ENCODE peak calls at places on chromosomes 1 and 21, in six cellular contexts. W is aorta, H is HCT116, O is PC-3, E is left lung, B is psoas muscle. R is an unnamed sample.

GRCh38 chr1:216894499-216894898 is 171.3 kb upstream of the ESRRG start:
- DNase-seq in W (no peak), H (no peak), O (no peak), E (no peak), B (no peak), R (no peak)

GRCh38 chr1:2987773-2988172 is 33.5 kb upstream of the ACTRT2 start:
- DNase-seq in O (no peak), B (no peak), W (peak), E (peak), H (no peak), R (no peak)

GRCh38 chr1:23341829-23342697 is 2.0 kb downstream of the HNRNPR start:
- DNase-seq in W (no peak), B (no peak), H (no peak), O (no peak), E (no peak), R (no peak)

GRCh38 chr1:226677121-226678020 is 61.7 kb downstream of the ITPKB start:
- DNase-seq in W (no peak), B (peak), O (peak), H (no peak), E (no peak), R (peak)

GRCh38 chr1:171219751-171220385 is 28.4 kb upstream of the FMO1 start:
- DNase-seq in W (no peak), E (no peak), B (no peak), O (peak), H (no peak), R (no peak)

GRCh38 chr1:231313661-231314060 is 24.0 kb downstream of the EXOC8 start:
- DNase-seq in O (no peak), W (no peak), H (no peak), B (no peak), E (no peak), R (no peak)

GRCh38 chr1:214427871-214428277 is 123.5 kb downstream of the PTPN14 start:
- DNase-seq in E (no peak), W (no peak), O (peak), B (no peak), H (peak), R (peak)

GRCh38 chr1:36420409-36420808 is 22.7 kb upstream of the LSM10 start:
- DNase-seq in O (no peak), H (no peak), W (no peak), B (peak), E (no peak), R (no peak)

GRCh38 chr21:25735895-25736597 is 1.3 kb downstream of the GABPA start:
- DNase-seq in W (no peak), B (no peak), E (no peak), O (peak), H (no peak), R (peak)

GRCh38 chr1:185914089-185914488 is 179.9 kb downstream of the HMCN1 start:
- DNase-seq in H (no peak), O (no peak), B (no peak), W (no peak), E (no peak), R (no peak)

GRCh38 chr1:81978945-81979344 is 178.2 kb downstream of the ADGRL2 start:
- DNase-seq in E (no peak), W (no peak), H (no peak), B (no peak), O (no peak), R (no peak)

GRCh38 chr1:20223659-20224058 is 37.3 kb upstream of the PLA2G2C start:
- DNase-seq in H (no peak), E (no peak), B (no peak), O (no peak), W (no peak), R (no peak)

GRCh38 chr1:55050283-55050682 is 10.9 kb downstream of the PCSK9 start:
- DNase-seq in W (peak), O (no peak), E (no peak), B (no peak), H (no peak), R (no peak)

GRCh38 chr21:45276620-45277019 is 11.1 kb downstream of the POFUT2 start:
- DNase-seq in H (no peak), O (no peak), B (no peak), W (peak), E (peak), R (no peak)

GRCh38 chr1:73161418-73161817 is 879.1 kb upstream of the NEGR1 start:
- DNase-seq in O (no peak), B (no peak), W (no peak), E (no peak), H (no peak), R (no peak)

GRCh38 chr1:20485527-20486456 is at the start of gene CAMK2N1:
- DNase-seq in O (peak), W (peak), E (peak), H (no peak), B (peak), R (peak)

GRCh38 chr1:204979306-204979705 is 63.7 kb upstream of the CNTN2 start:
- DNase-seq in W (no peak), B (no peak), H (no peak), E (no peak), O (no peak), R (no peak)

GRCh38 chr1:10065760-10066159 is 33.0 kb downstream of the UBE4B start:
- DNase-seq in E (no peak), H (no peak), B (no peak), O (no peak), W (no peak), R (no peak)

GRCh38 chr1:42761567-42761966 is 5.3 kb downstream of the P3H1 start:
- DNase-seq in H (no peak), B (no peak), E (no peak), O (no peak), W (no peak), R (no peak)

GRCh38 chr21:46569071-46569470 is 35.8 kb downstream of the S100B start:
- DNase-seq in E (no peak), O (no peak), B (no peak), W (no peak), H (no peak), R (no peak)

GRCh38 chr1:50237081-50237480 is 128.4 kb downstream of the ELAVL4 start:
- DNase-seq in H (no peak), W (no peak), E (no peak), O (no peak), B (no peak), R (no peak)

GRCh38 chr1:63935553-63935952 is 161.7 kb downstream of the ROR1 start:
- DNase-seq in H (no peak), O (no peak), E (no peak), W (no peak), B (no peak), R (no peak)

DNA sequence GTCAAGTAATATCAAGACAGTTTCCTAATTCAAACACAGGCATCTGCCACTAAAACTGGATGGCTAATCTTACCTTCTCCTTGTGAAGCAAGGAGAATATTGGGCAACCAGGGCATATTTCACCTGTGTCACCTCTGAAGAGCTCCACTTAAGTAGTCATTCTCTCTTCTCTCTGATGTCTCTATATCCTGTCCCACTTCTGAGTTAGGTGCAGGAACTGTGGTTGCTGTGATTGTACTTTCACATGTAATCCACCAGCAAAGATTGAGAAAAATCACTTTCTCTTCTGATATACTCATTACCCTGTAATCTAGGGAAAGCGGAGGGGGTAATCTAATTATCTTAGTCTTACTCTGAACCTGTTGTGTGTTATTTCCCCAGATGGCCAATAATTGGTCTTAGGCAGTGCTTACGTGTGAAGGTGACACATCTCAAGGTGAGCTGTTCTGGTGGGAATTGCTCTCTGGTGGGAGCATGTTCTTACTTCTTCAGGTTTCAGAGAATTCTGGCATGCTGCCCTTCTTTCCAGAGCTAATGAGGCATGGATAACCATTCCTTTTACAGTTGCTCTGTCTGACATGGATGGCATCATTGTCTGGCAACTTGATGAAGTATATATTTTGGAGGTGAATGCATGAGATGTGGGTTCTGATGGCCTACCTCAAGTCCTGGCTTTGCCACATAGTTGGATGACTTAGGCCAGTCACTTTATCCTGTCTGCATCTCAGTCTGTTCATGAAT is 12.0 kb downstream of the XCL2 start:
- DNase-seq in B (no peak), O (no peak), E (no peak), W (no peak), H (no peak), R (no peak)
- H3K27ac ChIP-seq in B (no peak), O (no peak), E (no peak), W (no peak), H (no peak), R (no peak)

DNA sequence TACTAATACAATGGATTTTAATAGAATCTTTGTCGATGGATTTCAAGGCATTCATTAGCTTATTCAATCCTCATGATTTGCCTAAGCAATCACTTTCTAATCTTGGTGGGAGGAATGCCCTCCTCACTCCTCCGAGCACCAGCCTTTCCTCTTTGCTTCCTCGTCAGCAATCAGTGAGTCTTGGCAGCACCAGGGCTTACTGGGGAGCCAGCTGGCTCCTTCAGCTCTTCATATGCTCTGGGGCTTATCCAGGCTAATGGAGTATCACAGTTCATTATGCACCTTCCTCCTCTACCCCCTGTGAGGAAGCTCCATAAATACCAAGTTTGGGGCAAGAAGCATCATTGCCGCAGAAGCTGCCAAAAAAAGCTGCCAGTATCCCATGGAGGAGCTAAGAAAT is 392.2 kb upstream of the PKN2 start:
- DNase-seq in E (no peak), H (no peak), O (no peak), B (no peak), W (no peak), R (no peak)
- H3K4me3 ChIP-seq in E (no peak), H (no peak), O (no peak), B (no peak), W (no peak), R (no peak)

GRCh38 chr1:84223751-84224432 is 77.6 kb upstream of the SAMD13 start:
- DNase-seq in H (no peak), B (no peak), E (no peak), O (no peak), W (no peak), R (no peak)
- H3K27ac ChIP-seq in H (peak), B (no peak), E (no peak), O (no peak), W (no peak), R (no peak)

DNA sequence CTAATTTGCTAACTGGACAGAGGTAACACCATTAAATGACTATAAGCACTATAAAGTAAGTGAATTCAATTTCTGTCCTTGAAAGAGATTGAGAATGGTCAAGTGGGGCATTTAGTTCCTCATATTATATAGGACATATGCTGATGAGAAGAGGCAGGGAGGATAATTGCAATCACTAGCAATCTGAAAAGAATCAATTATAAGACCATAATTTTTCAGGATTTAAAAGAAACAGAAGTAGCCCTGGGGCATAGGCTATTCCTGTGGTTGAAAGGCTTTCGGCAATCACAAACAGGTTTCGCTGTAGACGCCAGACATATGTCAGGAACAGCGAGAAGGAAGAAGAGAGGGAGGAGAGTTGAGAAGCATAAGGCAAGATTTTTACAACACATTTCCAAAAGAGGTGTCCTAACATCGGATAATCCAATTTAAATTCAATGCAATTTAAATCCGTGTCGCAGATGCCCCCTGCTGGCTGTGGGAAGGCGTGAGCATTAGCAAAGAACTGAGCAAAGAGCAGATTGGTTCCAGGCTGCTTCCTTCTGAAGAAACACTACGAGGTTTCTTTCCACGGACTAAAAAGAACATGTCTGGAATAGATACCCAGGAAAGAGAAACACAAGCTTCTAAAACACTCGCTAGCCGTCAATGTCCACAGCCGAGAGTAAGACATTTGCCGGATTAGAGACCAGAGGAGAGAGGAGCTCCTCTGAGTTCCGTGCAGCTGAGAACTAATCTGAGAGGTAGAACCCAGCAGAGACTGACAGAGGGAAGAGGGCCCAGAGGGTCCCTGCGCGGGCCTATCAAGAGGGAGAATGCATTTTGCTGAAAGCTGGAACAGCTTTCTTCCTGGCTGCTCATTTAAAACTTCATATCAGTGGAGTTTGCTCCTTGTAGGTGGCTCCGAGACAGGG is 27.9 kb downstream of the RGS5 start:
- DNase-seq in E (peak), H (peak), W (peak), O (peak), B (peak), R (peak)
- H3K4me3 ChIP-seq in E (no peak), H (no peak), W (peak), O (peak), B (peak), R (no peak)

R was measured in small intestine.